ENCODE peak calls at places on chromosomes 2 and 18, in nine cellular contexts. J is WERI-Rb-1; R is breast epithelium; Y is dorsolateral prefrontal cortex; I is cardiac fibroblast; D is aorta; M is cardiac muscle cell; H is SJSA1; G is Jurkat, Clone E6-1. A is an unnamed sample.

GRCh38 chr2:133420748-133421147 is 147.5 kb downstream of the NCKAP5 start:
- DNase-seq in Y (no peak), G (no peak), H (no peak), M (no peak), J (no peak), I (no peak), D (no peak), R (no peak), A (no peak)

GRCh38 chr18:75809392-75809791 is 381.9 kb upstream of the SMIM21 start:
- DNase-seq in D (no peak), I (no peak), M (no peak), H (no peak), R (no peak), Y (no peak), J (no peak), G (no peak), A (no peak)

GRCh38 chr18:35236964-35237363 is 3.9 kb upstream of the ZNF397 start:
- DNase-seq in I (no peak), H (no peak), Y (no peak), G (no peak), J (no peak), D (no peak), R (no peak), M (no peak), A (no peak)

GRCh38 chr18:25233582-25234362 is 118.2 kb downstream of the ZNF521 start:
- DNase-seq in Y (no peak), I (peak), R (no peak), H (no peak), G (no peak), J (no peak), D (no peak), M (no peak), A (peak)

GRCh38 chr2:10331033-10331701 is 28.5 kb downstream of the HPCAL1 start:
- DNase-seq in J (peak), G (peak), H (no peak), Y (no peak), R (no peak), I (peak), M (no peak), D (peak), A (no peak)

GRCh38 chr18:50970006-50970405 is 2.2 kb downstream of the ELAC1 start:
- DNase-seq in I (no peak), Y (no peak), R (peak), D (no peak), J (no peak), G (no peak), M (no peak), H (no peak), A (no peak)

GRCh38 chr2:240635116-240635997 is 10.1 kb downstream of the GPR35 start:
- DNase-seq in I (no peak), H (no peak), R (peak), J (no peak), G (no peak), Y (peak), D (no peak), M (no peak), A (no peak)

GRCh38 chr2:63696496-63696895 is 107.7 kb downstream of the MDH1 start:
- DNase-seq in H (no peak), I (no peak), M (no peak), J (no peak), Y (no peak), G (no peak), R (no peak), D (no peak), A (no peak)

GRCh38 chr2:190763901-190764514 is 115.1 kb downstream of the NAB1 start:
- DNase-seq in M (no peak), G (no peak), R (no peak), J (no peak), H (no peak), Y (no peak), I (no peak), D (no peak), A (no peak)

GRCh38 chr2:155151472-155151871 is 453.0 kb downstream of the KCNJ3 start:
- DNase-seq in Y (no peak), G (no peak), R (no peak), J (no peak), H (no peak), D (no peak), I (no peak), M (no peak), A (no peak)

GRCh38 chr2:70671059-70671685 is 96.8 kb downstream of the ADD2 start:
- DNase-seq in H (no peak), G (no peak), Y (no peak), R (no peak), D (no peak), I (peak), M (no peak), J (no peak), A (no peak)

GRCh38 chr18:75060185-75060584 is 148.8 kb downstream of the PTGR3 start:
- DNase-seq in R (no peak), G (no peak), Y (no peak), I (no peak), J (no peak), H (no peak), D (no peak), M (no peak), A (no peak)

GRCh38 chr2:150732064-150732463 is 244.6 kb upstream of the RND3 start:
- DNase-seq in D (no peak), M (no peak), H (no peak), I (peak), R (no peak), Y (no peak), G (no peak), J (no peak), A (peak)

GRCh38 chr18:48893559-48894265 is 57.1 kb downstream of the SMAD7 start:
- DNase-seq in I (no peak), H (no peak), Y (no peak), G (no peak), J (no peak), D (peak), R (no peak), M (no peak), A (no peak)

GRCh38 chr18:33761363-33761762 is 183.3 kb downstream of the ASXL3 start:
- DNase-seq in Y (no peak), D (no peak), R (no peak), J (peak), G (no peak), M (peak), H (no peak), I (peak), A (peak)

GRCh38 chr2:111930875-111931274 is 32.5 kb downstream of the MERTK start:
- DNase-seq in G (no peak), Y (no peak), R (no peak), I (peak), J (no peak), D (no peak), M (no peak), H (no peak), A (peak)

GRCh38 chr2:200694071-200694470 is 108.3 kb downstream of the AOX1 start:
- DNase-seq in H (no peak), Y (no peak), J (no peak), I (no peak), D (no peak), G (no peak), M (no peak), R (no peak), A (no peak)

GRCh38 chr2:149765636-149766035 is 178.1 kb upstream of the MMADHC start:
- DNase-seq in R (no peak), D (no peak), Y (no peak), G (no peak), H (no peak), M (no peak), I (no peak), J (no peak), A (no peak)

GRCh38 chr2:71777946-71778345 is 324.6 kb downstream of the DYSF start:
- DNase-seq in Y (no peak), H (no peak), R (no peak), M (no peak), J (no peak), D (no peak), G (no peak), I (no peak), A (no peak)

GRCh38 chr18:77209587-77209986 is 40.1 kb upstream of the GALR1 start:
- DNase-seq in H (peak), R (no peak), I (no peak), G (no peak), J (no peak), D (no peak), Y (no peak), M (no peak), A (no peak)

GRCh38 chr2:201129044-201129505 is 13.1 kb downstream of the CFLAR start:
- DNase-seq in Y (no peak), D (no peak), H (peak), G (no peak), I (peak), J (no peak), M (no peak), R (no peak), A (peak)

GRCh38 chr2:136216073-136216472 is 98.1 kb upstream of the CXCR4 start:
- DNase-seq in J (no peak), D (no peak), H (no peak), Y (no peak), G (no peak), I (no peak), R (no peak), M (no peak), A (no peak)
- H3K4me3 ChIP-seq in J (no peak), D (no peak), H (no peak), Y (no peak), G (no peak), I (no peak), R (no peak), M (no peak), A (no peak)

GRCh38 chr2:46497726-46498125 is 18.4 kb downstream of the TMEM247 start:
- DNase-seq in M (no peak), R (no peak), J (no peak), H (no peak), G (no peak), D (no peak), Y (no peak), I (no peak), A (no peak)

GRCh38 chr2:46502291-46502690 is 22.9 kb downstream of the TMEM247 start:
- DNase-seq in H (no peak), M (no peak), J (no peak), Y (no peak), G (no peak), D (no peak), R (no peak), I (no peak), A (no peak)

GRCh38 chr2:46503686-46504085 is 24.3 kb downstream of the TMEM247 start:
- DNase-seq in I (no peak), J (no peak), H (no peak), G (no peak), D (no peak), M (no peak), Y (no peak), R (no peak), A (no peak)

GRCh38 chr2:46499392-46499785 is 20.0 kb downstream of the TMEM247 start:
- DNase-seq in J (no peak), M (no peak), Y (no peak), H (no peak), D (no peak), G (no peak), R (no peak), I (no peak), A (no peak)

GRCh38 chr2:46500801-46501200 is 21.4 kb downstream of the TMEM247 start:
- DNase-seq in J (no peak), R (no peak), M (no peak), G (no peak), D (no peak), Y (no peak), H (no peak), I (no peak), A (no peak)
- H3K4me3 ChIP-seq in J (peak), R (no peak), M (peak), G (no peak), D (no peak), Y (no peak), H (no peak), I (no peak), A (peak)

GRCh38 chr2:206968139-206969086 is 29.1 kb downstream of the CPO start:
- DNase-seq in Y (no peak), D (no peak), R (no peak), G (no peak), I (no peak), M (no peak), J (no peak), H (no peak), A (peak)

GRCh38 chr2:206974556-206974955 is 35.2 kb downstream of the CPO start:
- DNase-seq in M (no peak), I (no peak), H (no peak), J (no peak), D (no peak), Y (no peak), R (no peak), G (no peak), A (no peak)

GRCh38 chr2:206970589-206971375 is 31.5 kb downstream of the CPO start:
- DNase-seq in J (no peak), I (no peak), M (no peak), G (no peak), D (no peak), R (no peak), H (no peak), Y (no peak), A (no peak)

GRCh38 chr2:206971805-206972204 is 32.5 kb downstream of the CPO start:
- DNase-seq in M (no peak), G (no peak), Y (no peak), J (no peak), R (no peak), H (no peak), D (no peak), I (peak), A (peak)

DNA sequence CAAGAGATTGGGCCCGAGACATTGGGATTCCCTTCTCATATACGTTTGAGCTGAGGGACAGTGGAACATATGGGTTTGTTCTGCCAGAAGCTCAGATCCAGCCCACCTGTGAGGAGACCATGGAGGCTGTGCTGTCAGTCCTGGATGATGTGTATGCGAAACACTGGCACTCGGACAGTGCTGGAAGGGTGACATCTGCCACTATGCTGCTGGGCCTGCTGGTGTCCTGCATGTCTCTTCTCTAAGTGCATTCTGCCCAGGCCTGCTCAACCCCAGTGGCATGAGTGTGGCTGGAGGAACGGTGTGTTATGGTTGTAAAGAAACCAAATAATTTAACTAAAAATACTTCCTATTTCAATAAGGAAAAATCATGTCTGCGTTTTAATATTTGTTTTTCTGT is 29.9 kb downstream of the CPO start:
- DNase-seq in R (no peak), I (no peak), G (no peak), M (no peak), Y (no peak), D (no peak), J (no peak), H (no peak), A (no peak)
- H3K4me3 ChIP-seq in R (no peak), I (no peak), G (no peak), M (no peak), Y (no peak), D (no peak), J (no peak), H (no peak), A (no peak)

GRCh38 chr2:25824216-25824615 is 54.1 kb downstream of the ASXL2 start:
- DNase-seq in Y (no peak), H (no peak), M (no peak), G (no peak), R (no peak), I (no peak), D (no peak), J (no peak), A (no peak)
- H3K4me3 ChIP-seq in Y (no peak), H (no peak), M (no peak), G (no peak), R (no peak), I (no peak), D (no peak), J (no peak), A (no peak)

DNA sequence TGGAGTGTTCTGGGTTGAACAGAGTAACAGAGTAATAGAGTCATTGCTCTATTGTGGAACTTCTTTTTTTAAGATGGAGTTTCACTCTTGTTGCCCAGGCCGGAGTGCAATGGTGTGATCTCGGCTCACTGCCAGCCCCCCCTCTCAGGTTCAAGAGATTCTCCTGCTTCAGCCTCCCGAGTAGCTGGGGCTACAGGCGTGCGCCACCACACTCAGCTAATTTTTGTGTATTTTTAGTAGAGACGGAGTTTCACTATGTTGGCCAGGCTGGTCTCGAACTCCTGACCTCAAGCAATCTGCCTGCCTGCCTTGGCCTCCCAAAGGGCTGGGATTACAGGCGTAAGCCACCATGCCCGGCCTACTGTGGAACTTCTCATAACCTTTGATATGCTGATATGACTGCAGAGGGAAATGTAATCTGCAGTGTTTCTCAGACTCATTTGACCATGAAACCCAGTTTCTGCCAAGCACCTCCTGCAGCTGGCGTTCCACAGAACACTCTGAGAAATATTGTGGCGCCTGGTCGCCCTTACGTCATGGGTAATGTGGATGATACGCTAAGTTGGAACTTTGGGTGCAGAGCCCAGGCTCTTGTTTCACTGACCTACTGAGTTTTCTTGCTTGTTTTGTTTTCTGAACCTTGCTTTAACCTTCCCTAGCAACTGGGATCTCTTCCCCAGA is 213.8 kb downstream of the BCL2 start:
- DNase-seq in H (no peak), G (no peak), R (no peak), M (no peak), Y (no peak), I (no peak), D (no peak), J (no peak), A (no peak)
- H3K4me3 ChIP-seq in H (no peak), G (no peak), R (no peak), M (no peak), Y (no peak), I (no peak), D (no peak), J (no peak), A (no peak)

A was measured in adipocyte.